ENCODE peak calls at places on chromosomes 12 and 14, in four cellular contexts. Z is astrocyte of the hippocampus, M is skeletal muscle cell, N is foreskin fibroblast. U is an unnamed sample.

GRCh38 chr12:24600996-24601395 is 347.9 kb downstream of the BCAT1 start:
- DNase-seq in Z (peak; percentile 78), M (peak; percentile 57), N (peak; percentile 67), U (peak; percentile 81)

GRCh38 chr14:24483604-24484252 is 24.3 kb downstream of the CMA1 start:
- DNase-seq in Z (peak; percentile 62), M (peak; percentile 8), N (peak; percentile 28), U (peak; percentile 15)

GRCh38 chr12:1811948-1812291 is 8.4 kb upstream of the LRTM2 start:
- DNase-seq in N (no peak), Z (no peak), M (no peak), U (no peak)

GRCh38 chr12:96427269-96427729 is 27.1 kb upstream of the CDK17 start:
- DNase-seq in N (peak; percentile 100), M (peak; percentile 100), Z (peak; percentile 96), U (peak; percentile 99)

GRCh38 chr12:15555466-15555865 is 233.2 kb downstream of the PTPRO start:
- DNase-seq in N (no peak), M (no peak), Z (peak; percentile 16), U (no peak)

GRCh38 chr14:101665478-101666078 is 95.9 kb upstream of the PPP2R5C start:
- DNase-seq in M (peak; percentile 8), N (peak; percentile 46), Z (peak; percentile 70), U (peak; percentile 65)

GRCh38 chr12:53048033-53048779 is 1.7 kb upstream of the TNS2 start:
- DNase-seq in M (no peak), N (peak; percentile 72), Z (peak; percentile 75), U (peak; percentile 54)

GRCh38 chr12:16349132-16349463 is 1.7 kb downstream of the MGST1 start:
- DNase-seq in N (peak; percentile 95), Z (peak; percentile 76), M (peak; percentile 93), U (peak; percentile 85)

GRCh38 chr12:33828326-33828725 is 194.0 kb upstream of the ALG10 start:
- DNase-seq in M (no peak), N (no peak), Z (no peak), U (no peak)

GRCh38 chr12:77837876-77838291 is 7.2 kb downstream of the NAV3 start:
- DNase-seq in M (no peak), Z (no peak), N (no peak), U (no peak)

GRCh38 chr14:89540009-89540829 is 123.2 kb upstream of the FOXN3 start:
- DNase-seq in M (no peak), N (peak; percentile 28), Z (peak; percentile 76), U (peak; percentile 49)

GRCh38 chr12:8590842-8591545 is 21.7 kb downstream of the AICDA start:
- DNase-seq in N (no peak), Z (no peak), M (no peak), U (peak; percentile 23)

GRCh38 chr12:67647547-67648305 is 819 bp upstream of the DYRK2 start:
- DNase-seq in N (peak; percentile 90), M (peak; percentile 69), Z (peak; percentile 91), U (peak; percentile 92)

GRCh38 chr14:33602396-33602795 is 348.5 kb downstream of the EGLN3 start:
- DNase-seq in M (no peak), N (no peak), Z (peak; percentile 49), U (peak; percentile 67)

GRCh38 chr12:57882575-57882974 is 36.0 kb upstream of the CTDSP2 start:
- DNase-seq in Z (no peak), N (no peak), M (no peak), U (no peak)

GRCh38 chr12:43206396-43206795 is 345.6 kb downstream of the ADAMTS20 start:
- DNase-seq in M (peak; percentile 5), N (peak; percentile 14), Z (peak; percentile 15), U (peak; percentile 54)

GRCh38 chr12:57904426-57904825 is 36.9 kb upstream of the ATP23 start:
- DNase-seq in M (no peak), N (no peak), Z (no peak), U (no peak)

GRCh38 chr14:49946320-49947141 is 53.6 kb downstream of the ARF6 start:
- DNase-seq in M (peak; percentile 23), Z (peak; percentile 90), N (peak; percentile 85), U (peak; percentile 77)

GRCh38 chr12:121494093-121494787 is 86.6 kb downstream of the KDM2B start:
- DNase-seq in N (peak; percentile 65), Z (peak; percentile 57), M (no peak), U (peak; percentile 46)

GRCh38 chr12:41624571-41624970 is 436.5 kb downstream of the PDZRN4 start:
- DNase-seq in M (no peak), N (no peak), Z (no peak), U (no peak)

GRCh38 chr12:100908501-100908900 is 113.9 kb downstream of the ANO4 start:
- DNase-seq in M (peak; percentile 48), N (peak; percentile 58), Z (peak; percentile 29), U (no peak)

GRCh38 chr14:105144231-105144665 is 24.3 kb downstream of the JAG2 start:
- DNase-seq in M (no peak), N (no peak), Z (no peak), U (no peak)

GRCh38 chr12:114943601-114944000 is 259.6 kb upstream of the TBX3 start:
- DNase-seq in Z (no peak), M (no peak), N (no peak), U (no peak)

GRCh38 chr12:321606-322326 is 59.1 kb upstream of the SLC6A13 start:
- DNase-seq in Z (peak; percentile 16), N (no peak), M (no peak), U (no peak)

GRCh38 chr12:82486524-82487235 is 128.4 kb downstream of the METTL25 start:
- DNase-seq in N (peak; percentile 38), Z (peak; percentile 50), M (peak; percentile 41), U (no peak)

GRCh38 chr14:30292591-30292990 is 266.4 kb upstream of the G2E3 start:
- DNase-seq in Z (no peak), M (no peak), N (no peak), U (no peak)

GRCh38 chr14:104114421-104115130 is 23.8 kb upstream of the KIF26A start:
- DNase-seq in N (no peak), Z (no peak), M (no peak), U (peak; percentile 4)

GRCh38 chr12:110289021-110289710 is 8.1 kb downstream of the ATP2A2 start:
- DNase-seq in N (peak; percentile 15), Z (peak; percentile 16), M (no peak), U (no peak)

GRCh38 chr14:22837750-22838538 is 1.6 kb downstream of the MMP14 start:
- DNase-seq in N (peak; percentile 79), Z (peak; percentile 64), M (no peak), U (peak; percentile 68)

GRCh38 chr12:104478396-104479140 is 21.8 kb downstream of the CHST11 start:
- DNase-seq in Z (no peak), N (no peak), M (no peak), U (no peak)

GRCh38 chr12:85092814-85093370 is 56.7 kb downstream of the LRRIQ1 start:
- DNase-seq in M (no peak), N (no peak), Z (no peak), U (no peak)

GRCh38 chr12:101298426-101298825 is 18.5 kb downstream of the UTP20 start:
- DNase-seq in M (peak; percentile 33), N (peak; percentile 61), Z (peak; percentile 5), U (peak; percentile 15)

U was measured in Daoy.